ENCODE peak calls at places on chromosome 21, in seven cellular contexts. P, C, E, D, N, Z and H are unnamed samples.

GRCh38 chr21:25790122-25790951 is 55.6 kb downstream of the GABPA start:
- DNase-seq in P (peak), C (peak), E (peak), D (no peak), N (peak), Z (peak), H (no peak)

GRCh38 chr21:14712121-14712520 is 166.0 kb upstream of the SAMSN1 start:
- DNase-seq in P (no peak), C (no peak), E (peak), D (no peak), N (peak), Z (no peak), H (no peak)

GRCh38 chr21:40433575-40433974 is 413.4 kb downstream of the DSCAM start:
- DNase-seq in P (no peak), C (no peak), E (no peak), D (no peak), N (no peak), Z (no peak), H (no peak)

GRCh38 chr21:42144679-42145568 is 73.8 kb downstream of the UMODL1 start:
- DNase-seq in P (no peak), C (no peak), E (no peak), D (no peak), N (no peak), Z (no peak), H (no peak)

GRCh38 chr21:38831526-38832467 is 26.1 kb downstream of the ETS2 start:
- DNase-seq in P (no peak), C (peak), E (peak), D (no peak), N (peak), Z (peak), H (no peak)

GRCh38 chr21:25220954-25221353 is 386.3 kb downstream of the MRPL39 start:
- DNase-seq in P (no peak), C (no peak), E (no peak), D (no peak), N (no peak), Z (no peak), H (no peak)

GRCh38 chr21:43645414-43645891 is 13.8 kb downstream of the HSF2BP start:
- DNase-seq in P (peak), C (peak), E (peak), D (peak), N (peak), Z (peak), H (no peak)

GRCh38 chr21:44259082-44259705 is 2.5 kb downstream of the DNMT3L start:
- DNase-seq in P (no peak), C (no peak), E (no peak), D (no peak), N (no peak), Z (no peak), H (no peak)

GRCh38 chr21:27382404-27382803 is 415.5 kb upstream of the ADAMTS5 start:
- DNase-seq in P (no peak), C (no peak), E (peak), D (no peak), N (no peak), Z (no peak), H (no peak)

GRCh38 chr21:42563261-42564045 is 49.8 kb downstream of the SLC37A1 start:
- DNase-seq in P (no peak), C (no peak), E (no peak), D (no peak), N (peak), Z (no peak), H (no peak)

GRCh38 chr21:9758888-9759287 is 762.5 kb upstream of the TPTE start:
- DNase-seq in P (no peak), C (no peak), E (no peak), D (no peak), N (no peak), Z (no peak), H (no peak)

GRCh38 chr21:39523398-39523797 is 71.6 kb downstream of the SH3BGR start:
- DNase-seq in P (no peak), C (no peak), E (no peak), D (no peak), N (no peak), Z (no peak), H (no peak)

GRCh38 chr21:35113064-35113463 is 64.0 kb upstream of the RUNX1 start:
- DNase-seq in P (no peak), C (no peak), E (peak), D (no peak), N (peak), Z (no peak), H (no peak)

GRCh38 chr21:35046880-35047229 is 2.2 kb downstream of the RUNX1 start:
- DNase-seq in P (no peak), C (no peak), E (no peak), D (peak), N (no peak), Z (no peak), H (no peak)

GRCh38 chr21:26966978-26967913 is at the start of gene ADAMTS5:
- DNase-seq in P (peak), C (no peak), E (peak), D (peak), N (peak), Z (no peak), H (peak)

GRCh38 chr21:42218836-42219605 is at the start of gene ABCG1:
- DNase-seq in P (peak), C (peak), E (peak), D (peak), N (no peak), Z (peak), H (no peak)

GRCh38 chr21:40846566-40847411 is at the start of gene DSCAM:
- DNase-seq in P (peak), C (no peak), E (peak), D (peak), N (peak), Z (no peak), H (peak)

GRCh38 chr21:33976082-33976979 is 60.7 kb upstream of the ATP5PO start:
- DNase-seq in P (peak), C (no peak), E (peak), D (no peak), N (peak), Z (peak), H (no peak)

GRCh38 chr21:20004353-20004752 is 993.9 kb upstream of the NCAM2 start:
- DNase-seq in P (no peak), C (no peak), E (no peak), D (peak), N (no peak), Z (no peak), H (no peak)

GRCh38 chr21:33425825-33426224 is 22.6 kb downstream of the IFNGR2 start:
- DNase-seq in P (no peak), C (no peak), E (no peak), D (no peak), N (peak), Z (no peak), H (no peak)

GRCh38 chr21:46422636-46423241 is 36.0 kb upstream of the DIP2A start:
- DNase-seq in P (no peak), C (peak), E (no peak), D (no peak), N (no peak), Z (no peak), H (no peak)

GRCh38 chr21:18951291-18952038 is 547.9 kb upstream of the TMPRSS15 start:
- DNase-seq in P (peak), C (peak), E (no peak), D (peak), N (no peak), Z (no peak), H (peak)

GRCh38 chr21:42495765-42496119 is 282 bp downstream of the RSPH1 start:
- DNase-seq in P (no peak), C (no peak), E (no peak), D (no peak), N (peak), Z (no peak), H (no peak)

GRCh38 chr21:38321568-38321967 is 64.8 kb downstream of the KCNJ15 start:
- DNase-seq in P (no peak), C (no peak), E (no peak), D (no peak), N (no peak), Z (no peak), H (no peak)

GRCh38 chr21:31180256-31181088 is 142.2 kb upstream of the KRTAP19-8 start:
- DNase-seq in P (peak), C (no peak), E (peak), D (no peak), N (peak), Z (peak), H (no peak)

GRCh38 chr21:43884861-43885370 is 19.9 kb downstream of the AGPAT3 start:
- DNase-seq in P (no peak), C (no peak), E (no peak), D (no peak), N (no peak), Z (no peak), H (no peak)

GRCh38 chr21:26091480-26092018 is 79.0 kb downstream of the APP start:
- DNase-seq in P (no peak), C (no peak), E (no peak), D (no peak), N (no peak), Z (no peak), H (no peak)

GRCh38 chr21:34775793-34776192 is 107.0 kb downstream of the CLIC6 start:
- DNase-seq in P (no peak), C (no peak), E (no peak), D (no peak), N (no peak), Z (no peak), H (no peak)

GRCh38 chr21:27703806-27704205 is 736.9 kb upstream of the ADAMTS5 start:
- DNase-seq in P (no peak), C (no peak), E (no peak), D (no peak), N (no peak), Z (no peak), H (no peak)

GRCh38 chr21:23394458-23394857 is 2212.8 kb downstream of the MRPL39 start:
- DNase-seq in P (no peak), C (no peak), E (no peak), D (no peak), N (no peak), Z (no peak), H (no peak)
- TF ChIP-seq CTCF in P (no peak), C (no peak), E (no peak), D (no peak), N (no peak), Z (no peak), H (no peak)

GRCh38 chr21:16455978-16456377 is 726.2 kb downstream of the USP25 start:
- DNase-seq in P (peak), C (no peak), E (no peak), D (no peak), N (no peak), Z (no peak), H (no peak)

GRCh38 chr21:16455526-16455925 is 725.7 kb downstream of the USP25 start:
- DNase-seq in P (no peak), C (no peak), E (no peak), D (no peak), N (no peak), Z (no peak), H (no peak)

GRCh38 chr21:16457498-16457897 is 727.7 kb downstream of the USP25 start:
- DNase-seq in P (peak), C (no peak), E (no peak), D (no peak), N (no peak), Z (no peak), H (no peak)

DNA sequence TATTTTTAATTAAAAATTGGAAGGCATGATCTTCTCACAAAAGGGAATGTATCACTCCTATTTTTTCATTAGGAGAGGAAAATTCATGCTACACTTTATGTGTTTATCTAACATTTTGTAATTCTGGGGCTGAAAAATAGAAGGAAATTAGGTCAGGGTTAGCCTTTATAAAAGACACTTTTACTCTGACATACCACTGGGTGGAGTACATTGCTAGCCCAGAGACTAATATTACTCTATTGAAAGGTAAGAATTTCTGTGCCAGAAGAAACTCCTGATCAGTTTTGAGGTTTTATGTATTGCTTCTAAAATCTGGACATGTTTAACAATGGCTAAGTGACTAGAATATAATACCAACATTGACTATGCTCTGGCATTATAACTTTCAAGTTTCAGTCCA is 724.6 kb downstream of the USP25 start:
- DNase-seq in P (no peak), C (no peak), E (peak), D (no peak), N (no peak), Z (no peak), H (no peak)
- TF ChIP-seq CTCF in P (peak), C (peak), E (peak), D (no peak), N (no peak), Z (no peak), H (no peak)

GRCh38 chr21:36388835-36389234 is 3.6 kb downstream of the CHAF1B start:
- DNase-seq in P (no peak), C (no peak), E (peak), D (no peak), N (peak), Z (no peak), H (no peak)
- TF ChIP-seq CTCF in P (peak), C (no peak), E (no peak), D (no peak), N (peak), Z (no peak), H (peak)

DNA sequence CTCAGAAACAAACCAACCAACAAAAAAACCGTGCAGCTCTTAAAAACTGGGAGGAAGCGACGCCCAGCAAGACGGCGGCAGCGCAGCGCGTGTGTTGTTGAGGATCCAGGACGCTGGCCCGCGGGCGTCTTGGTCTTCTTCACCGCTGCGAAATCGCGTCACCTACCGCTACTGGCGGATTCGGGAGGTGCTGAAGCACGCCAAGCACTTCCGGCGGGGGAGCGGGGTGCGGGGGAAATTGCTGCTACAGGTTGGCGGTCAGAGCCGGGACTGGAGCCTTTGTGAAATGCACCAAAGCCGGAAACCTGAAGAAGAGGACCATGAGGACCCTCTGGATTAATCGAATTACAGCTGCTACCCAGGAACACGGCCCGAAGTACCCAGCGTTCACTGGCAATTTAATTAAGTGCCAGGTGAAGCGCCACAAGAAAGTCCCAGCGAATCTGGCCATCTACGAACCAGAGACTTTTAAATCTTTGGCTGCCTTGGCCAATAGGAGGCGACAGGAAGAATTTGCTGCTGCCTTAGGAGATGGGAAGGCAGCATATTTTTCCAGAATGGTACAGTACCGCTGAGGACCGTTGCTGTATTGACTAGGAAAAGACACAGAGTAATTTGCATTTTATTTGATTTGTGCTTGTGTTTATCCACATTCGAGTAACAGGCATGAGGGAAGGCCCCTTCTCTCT is 11.9 kb upstream of the RIPPLY3 start:
- DNase-seq in P (no peak), C (no peak), E (no peak), D (peak), N (peak), Z (no peak), H (no peak)
- TF ChIP-seq CTCF in P (peak), C (no peak), E (no peak), D (no peak), N (no peak), Z (no peak), H (no peak)

DNA sequence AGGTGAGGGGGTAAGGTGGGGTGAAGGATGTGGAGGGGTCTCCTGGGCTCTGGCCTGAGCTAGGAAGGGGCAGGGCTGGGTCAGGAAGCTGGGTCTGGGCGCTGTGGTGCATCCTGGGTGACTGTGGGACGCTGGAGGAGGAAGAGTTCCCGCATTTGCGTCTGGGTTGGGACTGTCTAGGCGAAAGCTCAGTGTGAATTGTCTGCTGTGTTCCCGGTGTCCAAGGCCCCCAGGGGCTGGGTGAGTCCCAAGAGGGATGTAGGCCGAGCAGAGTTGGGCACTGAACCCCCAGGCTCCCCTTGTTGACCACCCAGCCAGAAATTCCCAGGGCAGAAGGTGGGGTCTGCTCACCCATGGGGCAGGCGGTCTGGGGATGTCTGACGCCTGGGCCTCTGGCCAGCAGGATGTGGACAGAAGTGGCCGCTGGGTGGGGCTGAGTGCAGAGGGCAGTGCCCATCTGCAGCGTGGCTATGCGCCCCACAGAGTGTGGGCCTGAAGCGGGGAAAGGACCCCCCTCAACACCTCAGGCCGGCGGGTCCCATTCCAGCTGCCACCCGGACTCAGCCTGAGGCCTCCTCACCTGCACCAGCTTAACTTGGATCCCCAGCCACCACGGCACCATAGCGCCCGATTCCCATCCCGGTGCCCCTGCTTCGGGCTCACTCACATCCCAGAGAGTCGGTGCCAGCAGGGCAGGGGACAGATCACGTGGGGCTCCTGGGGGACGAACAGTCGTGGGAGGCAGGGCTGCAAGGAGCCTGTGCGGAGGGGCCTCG is 36.9 kb upstream of the POFUT2 start:
- DNase-seq in P (no peak), C (no peak), E (no peak), D (no peak), N (no peak), Z (no peak), H (no peak)
- TF ChIP-seq CTCF in P (no peak), C (no peak), E (peak), D (no peak), N (no peak), Z (no peak), H (no peak)